ENCODE peak calls at places on chromosomes 12 and 14, in six cellular contexts. S is cardiac muscle cell, J is ascending aorta, P is heart left ventricle, B is BE2C, H is psoas muscle. W is an unnamed sample.

GRCh38 chr12:3743803-3744202 is 9.1 kb downstream of the CRACR2A start:
- DNase-seq in S (peak; percentile 59), J (no peak), P (no peak), B (no peak), H (no peak), W (no peak)

GRCh38 chr12:24562761-24563392 is 386.0 kb downstream of the BCAT1 start:
- DNase-seq in S (peak; percentile 42), J (peak; percentile 74), P (peak; percentile 77), B (peak; percentile 33), H (peak; percentile 62), W (no peak)

GRCh38 chr14:74569826-74570591 is 42.0 kb downstream of the LTBP2 start:
- DNase-seq in S (peak; percentile 90), J (no peak), P (peak; percentile 16), B (no peak), H (peak; percentile 23), W (no peak)

GRCh38 chr12:30200864-30201263 is 417.1 kb upstream of the TMTC1 start:
- DNase-seq in S (peak; percentile 30), J (no peak), P (peak; percentile 47), B (no peak), H (peak; percentile 40), W (no peak)

GRCh38 chr12:6684609-6685008 is 4.6 kb downstream of the ZNF384 start:
- DNase-seq in S (peak; percentile 50), J (no peak), P (no peak), B (peak; percentile 67), H (no peak), W (peak; percentile 58)

GRCh38 chr12:103503546-103504480 is 8.0 kb upstream of the C12orf42 start:
- DNase-seq in S (no peak), J (no peak), P (no peak), B (peak; percentile 64), H (no peak), W (peak; percentile 35)

GRCh38 chr14:75879031-75879430 is 102.8 kb downstream of the TGFB3 start:
- DNase-seq in S (peak; percentile 91), J (no peak), P (no peak), B (no peak), H (no peak), W (no peak)

GRCh38 chr14:53306926-53307325 is 153.8 kb upstream of the DDHD1 start:
- DNase-seq in S (peak; percentile 44), J (no peak), P (no peak), B (no peak), H (no peak), W (no peak)

GRCh38 chr12:111426341-111427185 is 20.8 kb downstream of the SH2B3 start:
- DNase-seq in S (no peak), J (no peak), P (no peak), B (no peak), H (no peak), W (no peak)

GRCh38 chr12:117450186-117450585 is 88.8 kb upstream of the NOS1 start:
- DNase-seq in S (no peak), J (no peak), P (no peak), B (no peak), H (no peak), W (no peak)

GRCh38 chr12:68460236-68460635 is 128.1 kb upstream of the MDM1 start:
- DNase-seq in S (no peak), J (no peak), P (no peak), B (no peak), H (no peak), W (no peak)

GRCh38 chr14:80956105-80956504 is 684 bp downstream of the TSHR start:
- DNase-seq in S (no peak), J (no peak), P (no peak), B (no peak), H (no peak), W (no peak)

GRCh38 chr12:14314801-14315200 is 50.7 kb upstream of the ATF7IP start:
- DNase-seq in S (no peak), J (no peak), P (no peak), B (no peak), H (no peak), W (no peak)

GRCh38 chr14:38931969-38932652 is 170.9 kb downstream of the SEC23A start:
- DNase-seq in S (no peak), J (no peak), P (no peak), B (no peak), H (no peak), W (no peak)

GRCh38 chr12:7089196-7089871 is 2.9 kb downstream of the C1R start:
- DNase-seq in S (no peak), J (peak; percentile 62), P (no peak), B (no peak), H (peak; percentile 54), W (no peak)

GRCh38 chr12:41288188-41288811 is 100.2 kb downstream of the PDZRN4 start:
- DNase-seq in S (no peak), J (no peak), P (no peak), B (no peak), H (no peak), W (no peak)

GRCh38 chr12:53343449-53343848 is 7.3 kb upstream of the SP7 start:
- DNase-seq in S (no peak), J (no peak), P (no peak), B (no peak), H (no peak), W (no peak)

GRCh38 chr12:131378861-131379665 is 331.8 kb upstream of the SFSWAP start:
- DNase-seq in S (no peak), J (peak; percentile 42), P (no peak), B (no peak), H (no peak), W (no peak)

GRCh38 chr14:67491285-67491684 is 2.8 kb upstream of the TMEM229B start:
- DNase-seq in S (no peak), J (no peak), P (no peak), B (no peak), H (no peak), W (no peak)

GRCh38 chr12:106358410-106359241 is 1.1 kb downstream of the POLR3B start:
- DNase-seq in S (peak; percentile 84), J (peak; percentile 71), P (no peak), B (peak; percentile 10), H (peak; percentile 75), W (no peak)

DNA sequence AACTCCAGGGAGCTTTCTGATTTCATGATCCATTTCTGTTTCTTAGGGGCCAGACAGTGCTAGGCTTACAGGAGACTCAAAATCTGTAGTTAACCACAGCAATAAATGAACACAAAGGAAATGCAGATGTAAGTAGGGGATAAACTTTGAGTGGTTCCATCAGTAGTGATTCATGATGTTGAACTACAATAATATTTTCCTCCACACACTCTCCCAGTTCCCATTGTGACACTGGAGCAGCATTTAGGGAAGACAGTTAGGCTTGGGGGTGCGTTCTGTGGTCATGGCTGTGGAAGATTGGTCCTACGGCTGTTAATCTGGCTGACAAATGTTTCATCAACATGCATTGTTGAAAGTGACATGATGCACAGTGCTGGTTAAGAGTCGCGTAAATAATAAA is 66.9 kb downstream of the HMGA2 start:
- DNase-seq in S (no peak), J (no peak), P (no peak), B (no peak), H (no peak), W (no peak)
- TF ChIP-seq CTCF in S (no peak), J (no peak), P (no peak), B (no peak), H (no peak), W (no peak)

DNA sequence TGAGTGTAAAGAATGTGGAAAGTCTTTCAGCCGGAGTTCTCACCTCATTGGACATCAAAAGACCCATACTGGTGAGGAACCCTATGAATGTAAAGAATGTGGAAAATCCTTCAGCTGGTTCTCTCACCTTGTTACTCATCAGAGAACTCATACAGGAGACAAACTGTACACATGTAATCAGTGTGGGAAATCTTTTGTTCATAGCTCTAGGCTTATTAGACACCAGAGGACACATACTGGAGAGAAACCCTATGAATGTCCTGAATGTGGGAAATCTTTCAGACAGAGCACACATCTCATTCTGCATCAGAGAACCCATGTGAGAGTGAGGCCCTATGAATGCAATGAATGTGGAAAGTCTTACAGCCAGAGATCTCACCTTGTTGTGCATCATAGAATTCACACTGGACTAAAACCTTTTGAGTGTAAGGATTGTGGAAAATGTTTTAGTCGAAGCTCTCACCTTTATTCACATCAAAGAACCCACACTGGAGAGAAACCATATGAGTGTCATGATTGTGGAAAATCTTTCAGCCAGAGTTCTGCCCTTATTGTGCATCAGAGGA is 25.1 kb upstream of the ZNF268 start:
- DNase-seq in S (no peak), J (no peak), P (no peak), B (no peak), H (no peak), W (no peak)
- H3K9me3 ChIP-seq in S (peaks cover 22% of the 10 kb centered on the region), J (peaks cover 100% of the 10 kb centered on the region), P (peaks cover 100% of the 10 kb centered on the region), B (peaks cover 7% of the 10 kb centered on the region), H (peaks cover 97% of the 10 kb centered on the region), W (peaks cover 75% of the 10 kb centered on the region)

GRCh38 chr14:24280797-24281460 is 9.5 kb upstream of the RABGGTA start:
- DNase-seq in S (peak; percentile 24), J (no peak), P (peak; percentile 58), B (no peak), H (no peak), W (no peak)

GRCh38 chr14:24283796-24284460 is 12.5 kb upstream of the RABGGTA start:
- DNase-seq in S (no peak), J (no peak), P (no peak), B (no peak), H (no peak), W (no peak)

GRCh38 chr14:24284501-24285035 is 13.2 kb upstream of the RABGGTA start:
- DNase-seq in S (no peak), J (no peak), P (no peak), B (no peak), H (no peak), W (no peak)

GRCh38 chr14:24285351-24285750 is 14.0 kb upstream of the RABGGTA start:
- DNase-seq in S (no peak), J (no peak), P (no peak), B (no peak), H (no peak), W (no peak)

DNA sequence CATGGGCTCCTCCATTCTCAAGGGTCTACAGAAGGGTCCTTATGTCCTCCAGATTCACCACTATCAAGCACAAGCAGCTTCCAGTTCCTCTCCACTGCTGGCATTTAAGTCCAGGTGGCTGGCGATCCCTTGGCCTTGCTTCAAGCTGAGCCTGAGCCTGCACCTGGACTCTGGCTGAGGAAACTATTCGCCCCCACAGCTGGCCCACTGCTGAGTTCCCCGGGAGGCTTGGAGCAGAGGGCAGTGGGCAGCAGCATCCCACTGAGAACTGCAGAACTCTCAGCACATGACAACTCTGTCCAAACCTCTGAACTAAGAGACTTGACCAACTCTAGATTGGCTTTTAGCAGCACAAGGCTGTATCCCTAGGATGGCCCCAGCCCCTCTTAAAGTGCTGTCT is 11.3 kb upstream of the RABGGTA start:
- DNase-seq in S (no peak), J (no peak), P (no peak), B (no peak), H (no peak), W (no peak)
- TF ChIP-seq CTCF in S (no peak), J (no peak), P (no peak), B (no peak), H (no peak), W (no peak)

GRCh38 chr14:36506732-36507614 is 13.1 kb downstream of the NKX2-1 start:
- DNase-seq in S (no peak), J (no peak), P (no peak), B (no peak), H (no peak), W (no peak)

GRCh38 chr14:36509056-36509917 is 10.7 kb downstream of the NKX2-1 start:
- DNase-seq in S (no peak), J (no peak), P (no peak), B (no peak), H (no peak), W (no peak)

GRCh38 chr14:36508418-36509051 is 11.5 kb downstream of the NKX2-1 start:
- DNase-seq in S (no peak), J (no peak), P (no peak), B (no peak), H (no peak), W (no peak)

GRCh38 chr14:36505892-36506731 is 13.9 kb downstream of the NKX2-1 start:
- DNase-seq in S (no peak), J (no peak), P (no peak), B (no peak), H (no peak), W (no peak)

GRCh38 chr14:36507847-36508417 is 12.1 kb downstream of the NKX2-1 start:
- DNase-seq in S (no peak), J (no peak), P (no peak), B (no peak), H (no peak), W (no peak)
- H3K9me3 ChIP-seq in S (no peaks in the 10 kb centered on the region), J (no peaks in the 10 kb centered on the region), P (no peaks in the 10 kb centered on the region), B (no peaks in the 10 kb centered on the region), H (no peaks in the 10 kb centered on the region), W (no peaks in the 10 kb centered on the region)